ENCODE peak calls at places on chromosome 17, in five cellular contexts. Q is HepG2, W is H1, M is NT2/D1, L is GM12878. O is an unnamed sample.

GRCh38 chr17:74514632-74515035 is 16.6 kb downstream of the CD300LB start:
- DNase-seq in Q (no peak), W (no peak), M (no peak), L (no peak), O (peak)

GRCh38 chr17:14784997-14785696 is 480.0 kb downstream of the PMP22 start:
- DNase-seq in Q (peak), W (no peak), M (no peak), L (no peak), O (no peak)

GRCh38 chr17:78284146-78284545 is 52.7 kb downstream of the TMEM235 start:
- DNase-seq in Q (no peak), W (no peak), M (no peak), L (no peak), O (no peak)

GRCh38 chr17:82696916-82697807 is 1.3 kb downstream of the RAB40B start:
- DNase-seq in Q (no peak), W (no peak), M (no peak), L (no peak), O (no peak)

GRCh38 chr17:39738568-39738901 is 797 bp downstream of the GRB7 start:
- DNase-seq in Q (peak), W (no peak), M (no peak), L (no peak), O (no peak)

GRCh38 chr17:21242780-21243515 is 10.3 kb downstream of the NATD1 start:
- DNase-seq in Q (no peak), W (no peak), M (no peak), L (no peak), O (no peak)

GRCh38 chr17:78826836-78827509 is 13.6 kb downstream of the USP36 start:
- DNase-seq in Q (no peak), W (no peak), M (no peak), L (no peak), O (no peak)

GRCh38 chr17:44333371-44333770 is 8.7 kb upstream of the SLC25A39 start:
- DNase-seq in Q (no peak), W (no peak), M (no peak), L (no peak), O (no peak)

GRCh38 chr17:2521257-2521656 is 9.6 kb upstream of the METTL16 start:
- DNase-seq in Q (no peak), W (no peak), M (no peak), L (no peak), O (no peak)

GRCh38 chr17:69286257-69286656 is 40.7 kb downstream of the ABCA5 start:
- DNase-seq in Q (no peak), W (no peak), M (no peak), L (no peak), O (no peak)

GRCh38 chr17:12342609-12343248 is 322.1 kb downstream of the MAP2K4 start:
- DNase-seq in Q (no peak), W (peak), M (no peak), L (no peak), O (peak)

GRCh38 chr17:33949100-33949499 is 306.0 kb upstream of the CCL2 start:
- DNase-seq in Q (no peak), W (peak), M (peak), L (no peak), O (peak)

GRCh38 chr17:55200904-55201608 is 63.7 kb upstream of the HLF start:
- DNase-seq in Q (no peak), W (no peak), M (no peak), L (no peak), O (no peak)

GRCh38 chr17:38922538-38923291 is 2.7 kb upstream of the LASP1NB start:
- DNase-seq in Q (no peak), W (no peak), M (no peak), L (no peak), O (no peak)

GRCh38 chr17:43416998-43417891 is 18.5 kb downstream of the ARL4D start:
- DNase-seq in Q (no peak), W (no peak), M (no peak), L (no peak), O (no peak)

GRCh38 chr17:1234455-1234854 is 35.8 kb upstream of the BHLHA9 start:
- DNase-seq in Q (no peak), W (no peak), M (no peak), L (no peak), O (no peak)

GRCh38 chr17:20206068-20206467 is 196.9 kb downstream of the SPECC1 start:
- DNase-seq in Q (no peak), W (no peak), M (no peak), L (no peak), O (no peak)

GRCh38 chr17:36545465-36546417 is 1.0 kb downstream of the GGNBP2 start:
- DNase-seq in Q (peak), W (peak), M (peak), L (peak), O (peak)

GRCh38 chr17:37180371-37180770 is 195.4 kb upstream of the C17orf78 start:
- DNase-seq in Q (no peak), W (no peak), M (no peak), L (no peak), O (no peak)

GRCh38 chr17:55926276-55926995 is 175.6 kb downstream of the PCTP start:
- DNase-seq in Q (no peak), W (no peak), M (peak), L (no peak), O (no peak)

GRCh38 chr17:66165537-66166123 is 26.3 kb downstream of the CEP112 start:
- DNase-seq in Q (peak), W (no peak), M (peak), L (peak), O (peak)

GRCh38 chr17:73546121-73546520 is 98.1 kb downstream of the SDK2 start:
- DNase-seq in Q (no peak), W (no peak), M (no peak), L (no peak), O (no peak)

GRCh38 chr17:77323413-77324171 is 182.8 kb downstream of the SEC14L1 start:
- DNase-seq in Q (no peak), W (no peak), M (no peak), L (no peak), O (peak)

GRCh38 chr17:65071861-65072260 is 15.3 kb upstream of the GNA13 start:
- DNase-seq in Q (peak), W (no peak), M (no peak), L (no peak), O (no peak)

GRCh38 chr17:9932481-9932880 is 27.4 kb upstream of the RCVRN start:
- DNase-seq in Q (no peak), W (no peak), M (no peak), L (no peak), O (no peak)

GRCh38 chr17:2181206-2181983 is 122.2 kb downstream of the SMG6 start:
- DNase-seq in Q (no peak), W (no peak), M (no peak), L (no peak), O (no peak)

GRCh38 chr17:951388-952132 is 28.0 kb downstream of the NXN start:
- DNase-seq in Q (peak), W (peak), M (peak), L (no peak), O (peak)

GRCh38 chr17:78596871-78597635 is 19.9 kb upstream of the DNAH17 start:
- DNase-seq in Q (peak), W (no peak), M (no peak), L (no peak), O (no peak)

GRCh38 chr17:58416937-58417299 is 416 bp downstream of the RNF43 start:
- DNase-seq in Q (no peak), W (no peak), M (no peak), L (no peak), O (no peak)

GRCh38 chr17:38601539-38602351 is 4.0 kb downstream of the SRCIN1 start:
- DNase-seq in Q (peak), W (no peak), M (no peak), L (no peak), O (no peak)

GRCh38 chr17:15782809-15783208 is 50.7 kb downstream of the TBC1D26 start:
- DNase-seq in Q (no peak), W (no peak), M (no peak), L (no peak), O (no peak)

GRCh38 chr17:42660692-42661345 is 1.7 kb downstream of the TUBG2 start:
- DNase-seq in Q (no peak), W (no peak), M (no peak), L (no peak), O (no peak)

GRCh38 chr17:80142929-80143328 is 4.0 kb downstream of the EIF4A3 start:
- DNase-seq in Q (no peak), W (no peak), M (no peak), L (no peak), O (no peak)

GRCh38 chr17:80147035-80147939 is at the start of gene EIF4A3:
- DNase-seq in Q (peak), W (peak), M (peak), L (peak), O (peak)

GRCh38 chr17:80145076-80146075 is 1.6 kb downstream of the EIF4A3 start:
- DNase-seq in Q (no peak), W (no peak), M (no peak), L (no peak), O (no peak)

GRCh38 chr17:80141463-80142165 is 5.3 kb downstream of the EIF4A3 start:
- DNase-seq in Q (no peak), W (no peak), M (no peak), L (no peak), O (no peak)

DNA sequence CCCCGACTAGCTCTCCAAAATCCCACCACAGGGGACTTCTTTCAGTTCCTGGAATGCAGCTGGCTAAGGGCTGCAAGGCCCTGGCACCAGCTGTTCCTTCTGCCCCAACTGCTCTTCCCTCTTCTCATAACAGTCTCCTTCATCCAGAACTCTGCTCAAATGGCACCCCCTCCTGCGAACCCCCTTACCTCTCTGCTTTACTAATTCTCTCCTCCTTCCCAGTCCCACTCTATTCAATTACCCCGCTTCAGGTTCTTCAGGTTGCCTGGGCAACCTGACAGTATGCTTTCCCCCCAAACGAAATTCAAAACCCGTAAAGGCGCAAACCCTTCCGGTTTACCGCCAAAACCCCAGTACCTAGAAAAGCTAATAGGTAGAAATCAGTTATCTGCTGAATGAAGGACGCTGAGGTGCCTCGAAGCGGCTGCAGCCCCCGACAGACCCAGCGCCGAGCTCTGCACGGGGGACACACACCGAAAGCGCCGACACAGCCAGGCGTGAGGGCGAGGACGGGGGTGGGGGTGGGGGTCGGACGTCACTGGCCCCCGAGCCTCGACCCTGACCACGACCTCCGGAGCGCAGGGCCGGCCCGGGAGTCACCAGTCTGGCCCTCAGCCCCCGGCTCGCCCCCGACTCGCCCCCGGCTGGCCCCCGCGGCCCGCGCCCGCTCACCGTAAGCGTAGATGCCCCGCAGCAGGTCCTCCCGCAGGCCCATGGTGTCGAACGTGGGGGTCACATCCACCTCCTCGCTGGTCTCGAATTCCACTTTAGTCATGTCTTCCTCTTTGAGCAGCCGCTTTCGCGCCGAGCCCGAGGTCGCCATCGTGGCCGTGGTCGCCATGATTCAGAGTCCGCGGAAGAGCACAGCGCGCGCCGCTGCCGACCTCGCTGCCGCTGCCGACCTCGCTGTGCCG is 550 bp downstream of the EIF4A3 start:
- DNase-seq in Q (no peak), W (no peak), M (no peak), L (no peak), O (no peak)
- TF ChIP-seq SUZ12 in Q (no peak), W (no peak), M (no peak), L (no peak), O (no peak)

GRCh38 chr17:49224198-49224996 is 6.2 kb downstream of the PHOSPHO1 start:
- DNase-seq in Q (no peak), W (no peak), M (no peak), L (no peak), O (no peak)
- TF ChIP-seq SUZ12 in Q (no peak), W (peak), M (no peak), L (no peak), O (no peak)

GRCh38 chr17:5000237-5000639 is 2.5 kb downstream of the KIF1C start:
- DNase-seq in Q (no peak), W (no peak), M (no peak), L (no peak), O (no peak)
- TF ChIP-seq SUZ12 in Q (no peak), W (no peak), M (no peak), L (no peak), O (no peak)

GRCh38 chr17:70796757-70797156 is 627.4 kb downstream of the KCNJ2 start:
- DNase-seq in Q (no peak), W (no peak), M (no peak), L (no peak), O (no peak)
- TF ChIP-seq SUZ12 in Q (no peak), W (no peak), M (no peak), L (no peak), O (no peak)

GRCh38 chr17:31678431-31678830 is 180.6 kb downstream of the COPRS start:
- DNase-seq in Q (no peak), W (no peak), M (no peak), L (no peak), O (no peak)
- TF ChIP-seq SUZ12 in Q (no peak), W (no peak), M (no peak), L (no peak), O (no peak)